ENCODE peak calls at places on chromosomes 12 and 14, in six cellular contexts. One of them, this sample, is unnamed. For H3K36me3, the result is how much of the 10 kb centered on the place peaks cover.

GRCh38 chr14:68268719-68269118 is 449.1 kb downstream of the RAD51B start:
- DNase-seq in fibroblast of lung: no peak
- DNase-seq in CD4-positive, CD25-positive, alpha-beta regulatory T cell: no peak
- DNase-seq in IMR-90: no peak
- DNase-seq in OCI-LY7: peak
- DNase-seq in ascending aorta: no peak
- DNase-seq in this sample: peak

GRCh38 chr14:100168515-100168914 is 9.1 kb upstream of the DEGS2 start:
- DNase-seq in OCI-LY7: no peak
- DNase-seq in fibroblast of lung: no peak
- DNase-seq in CD4-positive, CD25-positive, alpha-beta regulatory T cell: no peak
- DNase-seq in ascending aorta: no peak
- DNase-seq in IMR-90: no peak
- DNase-seq in this sample: no peak

GRCh38 chr14:61992139-61992538 is 229.9 kb downstream of the SNAPC1 start:
- DNase-seq in fibroblast of lung: no peak
- DNase-seq in OCI-LY7: no peak
- DNase-seq in ascending aorta: no peak
- DNase-seq in CD4-positive, CD25-positive, alpha-beta regulatory T cell: no peak
- DNase-seq in IMR-90: no peak
- DNase-seq in this sample: no peak

GRCh38 chr14:29262979-29263378 is 496.4 kb downstream of the FOXG1 start:
- DNase-seq in fibroblast of lung: no peak
- DNase-seq in ascending aorta: no peak
- DNase-seq in IMR-90: peak
- DNase-seq in OCI-LY7: no peak
- DNase-seq in CD4-positive, CD25-positive, alpha-beta regulatory T cell: no peak
- DNase-seq in this sample: no peak

GRCh38 chr12:65565601-65566560 is 258.4 kb upstream of the HMGA2 start:
- DNase-seq in fibroblast of lung: peak
- DNase-seq in OCI-LY7: no peak
- DNase-seq in ascending aorta: no peak
- DNase-seq in CD4-positive, CD25-positive, alpha-beta regulatory T cell: no peak
- DNase-seq in IMR-90: peak
- DNase-seq in this sample: no peak

GRCh38 chr14:105767315-105767714 is 240.9 kb downstream of the TMEM121 start:
- DNase-seq in ascending aorta: peak
- DNase-seq in IMR-90: no peak
- DNase-seq in OCI-LY7: no peak
- DNase-seq in fibroblast of lung: no peak
- DNase-seq in CD4-positive, CD25-positive, alpha-beta regulatory T cell: no peak
- DNase-seq in this sample: no peak

GRCh38 chr12:65895759-65896656 is 71.7 kb downstream of the HMGA2 start:
- DNase-seq in IMR-90: no peak
- DNase-seq in ascending aorta: no peak
- DNase-seq in CD4-positive, CD25-positive, alpha-beta regulatory T cell: no peak
- DNase-seq in OCI-LY7: no peak
- DNase-seq in fibroblast of lung: no peak
- DNase-seq in this sample: no peak

GRCh38 chr14:103994535-103995184 is 52.3 kb upstream of the RD3L start:
- DNase-seq in IMR-90: peak
- DNase-seq in ascending aorta: no peak
- DNase-seq in fibroblast of lung: no peak
- DNase-seq in OCI-LY7: no peak
- DNase-seq in CD4-positive, CD25-positive, alpha-beta regulatory T cell: no peak
- DNase-seq in this sample: no peak

GRCh38 chr12:109387425-109388166 is 39.9 kb downstream of the MYO1H start:
- DNase-seq in CD4-positive, CD25-positive, alpha-beta regulatory T cell: no peak
- DNase-seq in fibroblast of lung: peak
- DNase-seq in IMR-90: peak
- DNase-seq in OCI-LY7: peak
- DNase-seq in ascending aorta: no peak
- DNase-seq in this sample: no peak

GRCh38 chr14:72892103-72892878 is 1.6 kb downstream of the DPF3 start:
- DNase-seq in fibroblast of lung: peak
- DNase-seq in CD4-positive, CD25-positive, alpha-beta regulatory T cell: peak
- DNase-seq in OCI-LY7: no peak
- DNase-seq in ascending aorta: no peak
- DNase-seq in IMR-90: peak
- DNase-seq in this sample: peak

GRCh38 chr12:47717443-47718193 is 7.7 kb downstream of the ENDOU start:
- DNase-seq in fibroblast of lung: peak
- DNase-seq in ascending aorta: peak
- DNase-seq in CD4-positive, CD25-positive, alpha-beta regulatory T cell: peak
- DNase-seq in IMR-90: peak
- DNase-seq in OCI-LY7: peak
- DNase-seq in this sample: peak

GRCh38 chr14:101072945-101073597 is 169.5 kb upstream of the RTL1 start:
- DNase-seq in fibroblast of lung: peak
- DNase-seq in OCI-LY7: no peak
- DNase-seq in IMR-90: peak
- DNase-seq in ascending aorta: peak
- DNase-seq in CD4-positive, CD25-positive, alpha-beta regulatory T cell: no peak
- DNase-seq in this sample: no peak

GRCh38 chr12:131775904-131776889 is 52.0 kb upstream of the MMP17 start:
- DNase-seq in CD4-positive, CD25-positive, alpha-beta regulatory T cell: no peak
- DNase-seq in OCI-LY7: peak
- DNase-seq in IMR-90: no peak
- DNase-seq in fibroblast of lung: no peak
- DNase-seq in ascending aorta: no peak
- DNase-seq in this sample: no peak

GRCh38 chr12:131775124-131775903 is 52.9 kb upstream of the MMP17 start:
- DNase-seq in IMR-90: peak
- DNase-seq in fibroblast of lung: no peak
- DNase-seq in OCI-LY7: no peak
- DNase-seq in CD4-positive, CD25-positive, alpha-beta regulatory T cell: no peak
- DNase-seq in ascending aorta: no peak
- DNase-seq in this sample: no peak

GRCh38 chr12:131770120-131770519 is 58.1 kb upstream of the MMP17 start:
- DNase-seq in fibroblast of lung: no peak
- DNase-seq in OCI-LY7: no peak
- DNase-seq in CD4-positive, CD25-positive, alpha-beta regulatory T cell: no peak
- DNase-seq in ascending aorta: no peak
- DNase-seq in IMR-90: no peak
- DNase-seq in this sample: no peak

GRCh38 chr12:131774576-131774975 is 53.6 kb upstream of the MMP17 start:
- DNase-seq in fibroblast of lung: no peak
- DNase-seq in ascending aorta: no peak
- DNase-seq in IMR-90: no peak
- DNase-seq in OCI-LY7: no peak
- DNase-seq in CD4-positive, CD25-positive, alpha-beta regulatory T cell: no peak
- DNase-seq in this sample: no peak

DNA sequence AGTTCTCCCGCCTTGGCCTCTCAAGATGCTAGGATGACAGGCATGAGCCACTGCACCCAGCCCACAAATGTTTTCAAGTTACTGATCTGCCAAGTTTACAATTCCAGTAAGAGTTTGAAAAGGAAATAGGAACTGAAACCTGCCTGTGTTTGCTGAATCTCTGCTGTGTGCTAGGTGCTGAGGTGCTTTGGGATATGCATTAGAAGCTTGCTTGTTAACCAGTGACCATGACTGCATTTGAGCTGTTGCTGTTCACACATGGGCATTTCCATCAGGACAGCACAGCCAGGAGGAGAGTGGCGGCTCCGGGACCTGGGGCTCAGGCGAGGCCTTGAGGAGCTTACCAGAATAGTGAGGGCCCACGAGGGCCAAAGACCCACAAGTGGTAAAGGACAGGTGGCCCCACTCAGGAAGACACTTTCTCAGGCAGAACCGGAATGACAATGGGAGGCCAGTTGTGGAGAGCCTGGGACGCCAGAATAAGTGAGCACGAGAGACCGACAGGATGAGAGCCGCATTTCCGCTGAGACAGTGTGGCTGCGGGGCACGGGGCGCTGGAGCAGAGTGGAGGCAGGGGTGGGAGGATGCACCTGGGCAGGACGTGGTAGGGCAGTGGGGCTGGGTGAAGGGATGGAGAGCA is 54.5 kb upstream of the MMP17 start:
- DNase-seq in IMR-90: no peak
- DNase-seq in ascending aorta: no peak
- DNase-seq in CD4-positive, CD25-positive, alpha-beta regulatory T cell: no peak
- DNase-seq in OCI-LY7: peak
- DNase-seq in fibroblast of lung: no peak
- DNase-seq in this sample: peak
- H3K4me3 ChIP-seq in IMR-90: no peak
- H3K4me3 ChIP-seq in ascending aorta: no peak
- H3K4me3 ChIP-seq in CD4-positive, CD25-positive, alpha-beta regulatory T cell: no peak
- H3K4me3 ChIP-seq in OCI-LY7: peak
- H3K4me3 ChIP-seq in fibroblast of lung: no peak
- H3K4me3 ChIP-seq in this sample: no peak

DNA sequence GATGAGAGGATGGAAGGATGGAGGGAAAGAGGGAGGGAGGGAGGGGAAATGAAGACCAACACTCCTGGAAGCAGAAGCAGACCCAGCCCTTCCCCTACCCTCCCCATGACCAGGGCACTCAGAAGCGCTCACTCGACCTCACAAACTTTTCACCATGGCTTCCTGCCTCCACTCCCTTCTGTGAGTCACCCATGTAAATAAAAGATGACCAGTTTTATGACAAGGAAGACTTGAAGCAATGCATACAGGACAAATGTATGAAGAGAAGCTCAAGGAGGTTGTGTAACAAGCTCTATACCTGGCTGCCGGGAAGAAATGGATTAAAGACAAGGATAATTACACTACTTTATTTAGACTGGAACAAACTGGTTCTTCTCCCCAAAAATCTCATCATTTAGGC is 63.8 kb downstream of the CDC42BPB start:
- DNase-seq in IMR-90: peak
- DNase-seq in CD4-positive, CD25-positive, alpha-beta regulatory T cell: no peak
- DNase-seq in fibroblast of lung: peak
- DNase-seq in ascending aorta: no peak
- DNase-seq in OCI-LY7: no peak
- DNase-seq in this sample: no peak
- H3K36me3 ChIP-seq in IMR-90: under half
- H3K36me3 ChIP-seq in CD4-positive, CD25-positive, alpha-beta regulatory T cell: under half
- H3K36me3 ChIP-seq in fibroblast of lung: under half
- H3K36me3 ChIP-seq in ascending aorta: under half
- H3K36me3 ChIP-seq in OCI-LY7: under half
- H3K36me3 ChIP-seq in this sample: under half

GRCh38 chr14:97218336-97218712 is 421.1 kb downstream of the VRK1 start:
- DNase-seq in OCI-LY7: no peak
- DNase-seq in ascending aorta: no peak
- DNase-seq in CD4-positive, CD25-positive, alpha-beta regulatory T cell: no peak
- DNase-seq in IMR-90: no peak
- DNase-seq in fibroblast of lung: no peak
- DNase-seq in this sample: no peak
- H3K4me3 ChIP-seq in OCI-LY7: no peak
- H3K4me3 ChIP-seq in ascending aorta: peak
- H3K4me3 ChIP-seq in CD4-positive, CD25-positive, alpha-beta regulatory T cell: no peak
- H3K4me3 ChIP-seq in IMR-90: no peak
- H3K4me3 ChIP-seq in fibroblast of lung: peak
- H3K4me3 ChIP-seq in this sample: peak

GRCh38 chr12:32612658-32613614 is 66.2 kb upstream of the DNM1L start:
- DNase-seq in CD4-positive, CD25-positive, alpha-beta regulatory T cell: no peak
- DNase-seq in IMR-90: no peak
- DNase-seq in OCI-LY7: no peak
- DNase-seq in fibroblast of lung: no peak
- DNase-seq in ascending aorta: no peak
- DNase-seq in this sample: no peak
- H3K36me3 ChIP-seq in CD4-positive, CD25-positive, alpha-beta regulatory T cell: under half
- H3K36me3 ChIP-seq in IMR-90: under half
- H3K36me3 ChIP-seq in OCI-LY7: half or more
- H3K36me3 ChIP-seq in fibroblast of lung: under half
- H3K36me3 ChIP-seq in ascending aorta: under half
- H3K36me3 ChIP-seq in this sample: under half

GRCh38 chr12:52464921-52465320 is 8.7 kb downstream of the KRT6C start:
- DNase-seq in OCI-LY7: no peak
- DNase-seq in fibroblast of lung: no peak
- DNase-seq in ascending aorta: no peak
- DNase-seq in IMR-90: no peak
- DNase-seq in CD4-positive, CD25-positive, alpha-beta regulatory T cell: no peak
- DNase-seq in this sample: no peak
- H3K4me3 ChIP-seq in OCI-LY7: no peak
- H3K4me3 ChIP-seq in fibroblast of lung: no peak
- H3K4me3 ChIP-seq in ascending aorta: no peak
- H3K4me3 ChIP-seq in IMR-90: no peak
- H3K4me3 ChIP-seq in CD4-positive, CD25-positive, alpha-beta regulatory T cell: no peak
- H3K4me3 ChIP-seq in this sample: no peak

GRCh38 chr14:75120546-75121291 is 6.1 kb downstream of the NEK9 start:
- DNase-seq in IMR-90: no peak
- DNase-seq in ascending aorta: no peak
- DNase-seq in OCI-LY7: no peak
- DNase-seq in CD4-positive, CD25-positive, alpha-beta regulatory T cell: no peak
- DNase-seq in fibroblast of lung: no peak
- DNase-seq in this sample: no peak
- H3K36me3 ChIP-seq in IMR-90: under half
- H3K36me3 ChIP-seq in ascending aorta: under half
- H3K36me3 ChIP-seq in OCI-LY7: half or more
- H3K36me3 ChIP-seq in CD4-positive, CD25-positive, alpha-beta regulatory T cell: under half
- H3K36me3 ChIP-seq in fibroblast of lung: under half
- H3K36me3 ChIP-seq in this sample: under half

GRCh38 chr14:58082011-58082410 is 70.0 kb downstream of the ARMH4 start:
- DNase-seq in IMR-90: peak
- DNase-seq in OCI-LY7: no peak
- DNase-seq in CD4-positive, CD25-positive, alpha-beta regulatory T cell: no peak
- DNase-seq in ascending aorta: no peak
- DNase-seq in fibroblast of lung: peak
- DNase-seq in this sample: no peak

GRCh38 chr14:58078068-58078467 is 73.9 kb downstream of the ARMH4 start:
- DNase-seq in OCI-LY7: no peak
- DNase-seq in ascending aorta: no peak
- DNase-seq in IMR-90: peak
- DNase-seq in fibroblast of lung: peak
- DNase-seq in CD4-positive, CD25-positive, alpha-beta regulatory T cell: no peak
- DNase-seq in this sample: no peak

GRCh38 chr14:58078471-58078870 is 73.5 kb downstream of the ARMH4 start:
- DNase-seq in IMR-90: peak
- DNase-seq in OCI-LY7: no peak
- DNase-seq in fibroblast of lung: no peak
- DNase-seq in CD4-positive, CD25-positive, alpha-beta regulatory T cell: no peak
- DNase-seq in ascending aorta: no peak
- DNase-seq in this sample: no peak

GRCh38 chr14:58073516-58073915 is 78.5 kb downstream of the ARMH4 start:
- DNase-seq in ascending aorta: no peak
- DNase-seq in OCI-LY7: no peak
- DNase-seq in fibroblast of lung: no peak
- DNase-seq in IMR-90: no peak
- DNase-seq in CD4-positive, CD25-positive, alpha-beta regulatory T cell: no peak
- DNase-seq in this sample: no peak

DNA sequence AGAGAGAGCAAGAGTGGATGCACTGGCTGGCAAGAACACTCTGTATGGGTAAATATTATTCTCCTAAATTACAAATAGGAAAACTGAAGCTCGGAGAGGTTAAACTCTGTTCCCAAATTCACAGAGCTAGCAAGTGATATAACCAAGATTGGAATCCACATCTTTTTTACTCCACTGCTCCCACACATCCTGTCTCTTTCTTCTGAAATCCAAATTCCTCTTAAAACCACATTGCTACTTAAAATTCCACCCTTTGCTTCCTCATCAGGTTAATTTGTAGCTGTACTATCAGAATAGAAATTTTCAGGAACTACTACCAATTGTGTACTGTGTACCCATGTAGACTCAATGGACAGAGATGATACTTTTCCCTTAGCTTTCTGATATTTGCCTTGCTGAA is 74.4 kb downstream of the ARMH4 start:
- DNase-seq in fibroblast of lung: peak
- DNase-seq in IMR-90: peak
- DNase-seq in ascending aorta: no peak
- DNase-seq in OCI-LY7: no peak
- DNase-seq in CD4-positive, CD25-positive, alpha-beta regulatory T cell: no peak
- DNase-seq in this sample: no peak
- H3K4me3 ChIP-seq in fibroblast of lung: no peak
- H3K4me3 ChIP-seq in IMR-90: no peak
- H3K4me3 ChIP-seq in ascending aorta: no peak
- H3K4me3 ChIP-seq in OCI-LY7: no peak
- H3K4me3 ChIP-seq in CD4-positive, CD25-positive, alpha-beta regulatory T cell: no peak
- H3K4me3 ChIP-seq in this sample: no peak